ENCODE peak calls at places on chromosome 9, in four cellular contexts. Y is GM20000, S is sciatic nerve, R is heart right ventricle. E is an unnamed sample.

GRCh38 chr9:83472221-83472665 is 66.0 kb downstream of the FRMD3 start:
- DNase-seq in Y (no peak), R (peak), S (no peak), E (no peak)

GRCh38 chr9:136432591-136432990 is 7.1 kb downstream of the INPP5E start:
- DNase-seq in R (no peak), Y (no peak), S (no peak), E (no peak)

GRCh38 chr9:123834218-123834906 is 95.6 kb downstream of the DENND1A start:
- DNase-seq in Y (no peak), S (no peak), R (no peak), E (no peak)

GRCh38 chr9:107587175-107587963 is 97.8 kb upstream of the KLF4 start:
- DNase-seq in R (peak), S (peak), Y (no peak), E (no peak)

GRCh38 chr9:114616684-114617520 is 5.8 kb downstream of the TMEM268 start:
- DNase-seq in R (peak), S (peak), Y (peak), E (no peak)

GRCh38 chr9:99464568-99464967 is 242.5 kb downstream of the SEC61B start:
- DNase-seq in S (no peak), R (no peak), Y (no peak), E (no peak)

GRCh38 chr9:116000748-116001329 is 152.8 kb upstream of the PAPPA start:
- DNase-seq in Y (no peak), S (no peak), R (no peak), E (no peak)

GRCh38 chr9:903886-904285 is 62.4 kb downstream of the DMRT1 start:
- DNase-seq in Y (no peak), S (no peak), R (no peak), E (no peak)

GRCh38 chr9:133493428-133493827 is 14.5 kb upstream of the SLC2A6 start:
- DNase-seq in S (no peak), R (no peak), Y (no peak), E (no peak)

GRCh38 chr9:26833792-26834191 is 58.8 kb downstream of the CAAP1 start:
- DNase-seq in R (no peak), Y (no peak), S (no peak), E (no peak)

GRCh38 chr9:110048473-110048975 is 159.4 kb downstream of the C9orf152 start:
- DNase-seq in Y (peak), S (peak), R (peak), E (peak)

GRCh38 chr9:84129529-84129928 is 148.9 kb downstream of the RMI1 start:
- DNase-seq in Y (no peak), R (no peak), S (no peak), E (no peak)

GRCh38 chr9:20914556-20914955 is 116.9 kb downstream of the HACD4 start:
- DNase-seq in R (no peak), Y (no peak), S (no peak), E (no peak)

GRCh38 chr9:137984520-137985257 is 107.1 kb downstream of the CACNA1B start:
- DNase-seq in R (no peak), S (no peak), Y (no peak), E (no peak)

GRCh38 chr9:10045598-10045997 is 567.2 kb downstream of the PTPRD start:
- DNase-seq in S (no peak), R (no peak), Y (no peak), E (no peak)

GRCh38 chr9:130291474-130291873 is 25.9 kb downstream of the HMCN2 start:
- DNase-seq in R (no peak), S (no peak), Y (no peak), E (no peak)

GRCh38 chr9:4555251-4555650 is 65.0 kb downstream of the SLC1A1 start:
- DNase-seq in Y (no peak), R (peak), S (no peak), E (no peak)

GRCh38 chr9:132892383-132892782 is 13.7 kb downstream of the SPACA9 start:
- DNase-seq in S (peak), R (no peak), Y (no peak), E (no peak)

GRCh38 chr9:38622083-38622674 is 1.8 kb upstream of the ANKRD18A start:
- DNase-seq in R (no peak), Y (no peak), S (no peak), E (no peak)

GRCh38 chr9:31837211-31837610 is 547.2 kb upstream of the ACO1 start:
- DNase-seq in Y (no peak), S (no peak), R (no peak), E (no peak)

GRCh38 chr9:133943036-133943780 is 48.9 kb downstream of the VAV2 start:
- DNase-seq in R (no peak), Y (no peak), S (no peak), E (no peak)

GRCh38 chr9:113803811-113804589 is 72.1 kb upstream of the ZNF618 start:
- DNase-seq in Y (no peak), S (no peak), R (no peak), E (no peak)

GRCh38 chr9:135788576-135789300 is 86.8 kb downstream of the KCNT1 start:
- DNase-seq in S (no peak), Y (no peak), R (no peak), E (no peak)

GRCh38 chr9:23603311-23603710 is 222.7 kb downstream of the ELAVL2 start:
- DNase-seq in R (no peak), Y (no peak), S (no peak), E (no peak)

GRCh38 chr9:76926324-76926731 is 20.4 kb upstream of the PRUNE2 start:
- DNase-seq in R (no peak), Y (no peak), S (no peak), E (no peak)

GRCh38 chr9:91421022-91421765 is 2.4 kb downstream of the NFIL3 start:
- DNase-seq in R (peak), S (peak), Y (peak), E (no peak)

GRCh38 chr9:132946624-132947295 is 2.3 kb upstream of the TSC1 start:
- DNase-seq in R (no peak), S (no peak), Y (no peak), E (no peak)

GRCh38 chr9:7186175-7186574 is 428.4 kb downstream of the KDM4C start:
- DNase-seq in R (no peak), S (no peak), Y (no peak), E (no peak)

GRCh38 chr9:536597-537511 is 304.6 kb upstream of the DMRT1 start:
- DNase-seq in Y (no peak), R (no peak), S (no peak), E (no peak)

GRCh38 chr9:129666575-129666974 is 1.1 kb downstream of the PRRX2 start:
- DNase-seq in S (no peak), R (no peak), Y (no peak), E (no peak)

GRCh38 chr9:70352356-70352755 is 62.1 kb downstream of the KLF9 start:
- DNase-seq in R (no peak), S (no peak), Y (no peak), E (no peak)

GRCh38 chr9:36007852-36008251 is 28.9 kb upstream of the RECK start:
- DNase-seq in Y (no peak), R (no peak), S (no peak), E (no peak)

GRCh38 chr9:93891050-93891449 is 64.1 kb downstream of the BARX1 start:
- DNase-seq in S (peak), Y (no peak), R (no peak), E (no peak)

GRCh38 chr9:117987945-117988344 is 283.7 kb downstream of the TLR4 start:
- DNase-seq in S (no peak), R (no peak), Y (no peak), E (no peak)

GRCh38 chr9:6076856-6077255 is 61.4 kb upstream of the RANBP6 start:
- DNase-seq in R (no peak), Y (no peak), S (no peak), E (no peak)

GRCh38 chr9:122121931-122122330 is 28.8 kb upstream of the TTLL11 start:
- DNase-seq in Y (no peak), R (no peak), S (no peak), E (no peak)

GRCh38 chr9:71619926-71620325 is 148.4 kb downstream of the CEMIP2 start:
- DNase-seq in R (no peak), Y (no peak), S (no peak), E (no peak)

GRCh38 chr9:91433180-91433579 is 9.5 kb upstream of the NFIL3 start:
- DNase-seq in Y (peak), S (no peak), R (no peak), E (peak)